ENCODE peak calls at places on chromosome 11, in ten cellular contexts. I, H, E, C, K, W, Z, A, D and Q are unnamed samples.

GRCh38 chr11:46285594-46286033 is 8.2 kb downstream of the CREB3L1 start:
- DNase-seq in D (no peak), K (no peak), H (no peak), A (no peak), Z (peak; percentile 75), E (no peak), W (no peak), C (no peak), I (no peak), Q (peak; percentile 86)

GRCh38 chr11:26599876-26600434 is 27.9 kb upstream of the MUC15 start:
- DNase-seq in K (no peak), D (no peak), I (no peak), Z (no peak), H (no peak), W (no peak), C (no peak), A (no peak), E (no peak), Q (no peak)

GRCh38 chr11:9260182-9261146 is 4.7 kb downstream of the DENND5A start:
- DNase-seq in A (no peak), I (no peak), Z (no peak), W (no peak), K (no peak), H (no peak), C (no peak), D (no peak), E (no peak), Q (no peak)

GRCh38 chr11:94597896-94598295 is 30.7 kb downstream of the PIWIL4 start:
- DNase-seq in D (no peak), E (no peak), A (no peak), H (no peak), W (no peak), C (no peak), K (peak; percentile 21), I (no peak), Z (peak; percentile 17), Q (peak; percentile 38)

GRCh38 chr11:45233121-45233803 is 52.9 kb downstream of the SYT13 start:
- DNase-seq in Z (peak; percentile 37), E (no peak), H (no peak), K (peak; percentile 78), C (peak; percentile 87), I (peak; percentile 28), A (peak; percentile 68), W (no peak), D (peak; percentile 86), Q (peak; percentile 68)

GRCh38 chr11:111910637-111911562 is 670 bp downstream of the CRYAB start:
- DNase-seq in W (no peak), C (no peak), D (no peak), K (no peak), H (no peak), A (no peak), I (no peak), Z (no peak), E (no peak), Q (no peak)

GRCh38 chr11:61735391-61735790 is 17.0 kb upstream of the MYRF start:
- DNase-seq in Z (no peak), E (no peak), A (no peak), H (no peak), I (no peak), W (no peak), C (no peak), D (no peak), K (no peak), Q (no peak)

GRCh38 chr11:61446211-61446651 is 16.3 kb downstream of the SDHAF2 start:
- DNase-seq in Z (peak; percentile 97), A (peak; percentile 89), H (peak; percentile 92), D (peak; percentile 90), K (peak; percentile 97), I (peak; percentile 73), W (peak; percentile 89), E (peak; percentile 75), C (peak; percentile 83), Q (peak; percentile 96)

GRCh38 chr11:119055901-119056300 is 1.1 kb downstream of the HYOU1 start:
- DNase-seq in H (no peak), K (peak; percentile 32), D (no peak), A (no peak), W (no peak), I (peak; percentile 42), Z (peak; percentile 37), E (no peak), C (no peak), Q (no peak)
- TF ChIP-seq CTCF in H (no peak), K (no peak), D (no peak), A (no peak), W (peak; percentile 27), I (no peak), Z (peak; percentile 17), E (no peak), C (no peak), Q (no peak)

GRCh38 chr11:33376331-33377099 is 119.3 kb downstream of the HIPK3 start:
- DNase-seq in I (no peak), Z (no peak), C (peak; percentile 31), E (no peak), W (no peak), K (peak; percentile 66), H (no peak), D (peak; percentile 59), A (no peak), Q (peak; percentile 64)

GRCh38 chr11:33377852-33378385 is 120.7 kb downstream of the HIPK3 start:
- DNase-seq in W (no peak), E (no peak), K (no peak), A (no peak), Z (peak; percentile 69), I (no peak), C (no peak), H (no peak), D (no peak), Q (no peak)

GRCh38 chr11:33375236-33375635 is 118.1 kb downstream of the HIPK3 start:
- DNase-seq in I (no peak), E (no peak), K (no peak), W (no peak), H (no peak), D (peak; percentile 32), Z (no peak), C (no peak), A (no peak), Q (no peak)

GRCh38 chr11:33377100-33377851 is 120.1 kb downstream of the HIPK3 start:
- DNase-seq in W (no peak), D (no peak), A (no peak), Z (peak; percentile 19), E (no peak), C (no peak), K (peak; percentile 5), H (no peak), I (no peak), Q (peak; percentile 37)

DNA sequence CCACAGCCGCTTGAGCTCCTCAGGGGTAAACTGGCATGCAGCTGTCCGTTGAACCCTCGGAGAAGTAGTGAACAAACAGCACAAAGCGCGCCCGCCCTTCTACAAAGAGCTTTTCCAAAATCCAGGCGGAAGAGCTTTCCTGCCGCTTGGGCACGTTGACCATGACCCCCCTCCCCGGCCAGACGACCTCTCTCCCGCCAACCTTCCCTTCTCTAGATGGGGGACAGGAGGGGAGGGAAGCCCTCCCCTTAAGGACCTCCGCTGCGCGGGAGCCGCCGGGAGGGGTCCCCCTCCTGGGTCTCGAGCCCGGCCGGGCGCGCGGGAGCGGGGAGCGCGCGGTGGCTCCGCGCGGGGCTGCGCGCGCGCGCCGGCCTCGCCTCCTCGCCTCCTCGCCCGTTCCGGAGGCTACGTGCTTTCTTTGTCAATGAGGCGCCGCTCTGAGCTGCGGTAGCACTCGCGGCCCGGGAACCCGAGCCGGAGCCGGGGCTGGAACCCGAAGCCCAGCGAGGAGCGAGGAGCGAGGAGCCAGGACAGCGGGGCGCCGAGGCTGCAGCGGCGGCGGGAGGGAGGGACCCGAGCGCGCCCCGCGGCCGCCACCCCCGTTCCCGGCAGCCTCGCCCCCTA is 118.6 kb downstream of the HIPK3 start:
- DNase-seq in A (no peak), H (no peak), E (no peak), Z (peak; percentile 28), D (peak; percentile 41), W (no peak), I (no peak), K (peak; percentile 75), C (peak; percentile 20), Q (peak; percentile 34)
- TF ChIP-seq CTCF in A (no peak), H (no peak), E (no peak), Z (no peak), D (no peak), W (no peak), I (no peak), K (no peak), C (no peak), Q (no peak)

GRCh38 chr11:65854161-65854592 is 3.8 kb downstream of the CFL1 start:
- DNase-seq in K (peak; percentile 1), C (no peak), I (no peak), H (no peak), W (no peak), E (no peak), A (no peak), Z (no peak), D (peak; percentile 19), Q (no peak)

GRCh38 chr11:65851811-65852507 is 6.0 kb downstream of the CFL1 start:
- DNase-seq in C (no peak), K (no peak), W (no peak), D (peak; percentile 27), A (no peak), Z (no peak), E (no peak), H (no peak), I (no peak), Q (no peak)

GRCh38 chr11:65854871-65855837 is 2.8 kb downstream of the CFL1 start:
- DNase-seq in Z (no peak), A (no peak), K (no peak), D (peak; percentile 21), W (no peak), E (no peak), H (no peak), I (no peak), C (no peak), Q (no peak)

GRCh38 chr11:65852508-65853248 is 5.3 kb downstream of the CFL1 start:
- DNase-seq in C (no peak), Z (no peak), A (no peak), I (no peak), D (peak; percentile 31), E (no peak), W (no peak), H (no peak), K (peak; percentile 1), Q (no peak)

DNA sequence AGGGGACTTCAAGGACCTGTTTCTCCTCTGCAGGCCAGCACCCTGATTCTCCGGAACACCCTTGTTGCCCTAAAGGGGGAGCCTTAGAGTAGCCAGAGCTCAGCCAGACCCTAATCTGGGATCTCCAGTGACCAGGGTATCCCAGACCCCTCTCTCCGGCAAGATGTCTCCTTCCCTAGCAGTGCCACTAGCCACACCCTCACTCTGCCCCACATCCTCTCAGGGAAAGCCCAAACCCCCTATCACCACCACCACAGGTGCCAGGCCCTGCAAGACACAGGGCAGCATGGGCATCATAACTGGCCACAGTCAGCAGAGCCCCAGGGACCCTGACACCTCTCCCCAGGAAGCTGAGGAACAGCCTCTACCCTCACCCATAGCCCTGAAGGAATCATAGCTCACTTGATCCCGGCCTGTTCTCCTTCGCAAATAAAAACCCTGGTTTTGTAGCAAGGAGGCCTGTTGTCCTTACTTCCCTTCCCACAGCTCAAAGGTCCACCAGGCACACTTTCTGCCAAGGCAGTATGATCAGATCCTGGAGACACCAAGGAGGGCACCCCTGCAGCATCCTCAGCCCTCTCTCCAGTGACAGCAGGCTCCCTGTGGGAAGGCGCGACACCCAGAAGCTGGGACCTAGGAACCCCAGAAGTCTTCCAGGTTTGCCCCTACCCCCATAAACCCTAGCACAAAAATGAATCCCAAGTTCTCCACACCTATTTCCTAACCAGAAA is 4.6 kb downstream of the CFL1 start:
- DNase-seq in Z (no peak), E (no peak), W (no peak), K (peak; percentile 28), I (no peak), D (peak; percentile 54), A (no peak), C (no peak), H (no peak), Q (no peak)
- TF ChIP-seq CTCF in Z (no peak), E (peak; percentile 8), W (no peak), K (peak; percentile 20), I (no peak), D (peak; percentile 42), A (no peak), C (no peak), H (no peak), Q (peak; percentile 10)

GRCh38 chr11:119057000-119057769 is at the start of gene HYOU1:
- DNase-seq in C (peak; percentile 99), A (peak; percentile 98), I (peak; percentile 87), D (peak; percentile 99), Z (peak; percentile 93), E (peak; percentile 74), H (peak; percentile 86), W (peak; percentile 72), K (peak; percentile 100), Q (peak; percentile 98)
- TF ChIP-seq CTCF in C (no peak), A (no peak), I (no peak), D (peak; percentile 51), Z (peak; percentile 22), E (peak; percentile 19), H (peak; percentile 43), W (no peak), K (peak; percentile 50), Q (peak; percentile 40)